ENCODE peak calls at places on chromosomes 12 and 14, in six cellular contexts. M is upper lobe of right lung, W is cardiac muscle cell, Z is heart left ventricle, J is OCI-LY7, B is left ventricle myocardium inferior. P is an unnamed sample.

GRCh38 chr12:8123124-8123888 is at the start of gene CLEC4A:
- DNase-seq in M (no peak), W (no peak), Z (no peak), J (no peak), B (no peak), P (no peak)

GRCh38 chr12:50772877-50773276 is 9.0 kb downstream of the ATF1 start:
- DNase-seq in M (no peak), W (no peak), Z (no peak), J (no peak), B (no peak), P (no peak)

GRCh38 chr12:102652645-102653313 is 172.4 kb upstream of the IGF1 start:
- DNase-seq in M (no peak), W (no peak), Z (no peak), J (no peak), B (no peak), P (no peak)

GRCh38 chr14:103207404-103208072 is 84.3 kb downstream of the TNFAIP2 start:
- DNase-seq in M (peak; percentile 73), W (no peak), Z (peak; percentile 36), J (no peak), B (peak; percentile 49), P (peak; percentile 67)

GRCh38 chr12:81209001-81209400 is 131.1 kb downstream of the ACSS3 start:
- DNase-seq in M (no peak), W (peak; percentile 22), Z (no peak), J (no peak), B (no peak), P (no peak)

GRCh38 chr14:99660794-99661193 is 15.9 kb downstream of the HHIPL1 start:
- DNase-seq in M (no peak), W (no peak), Z (no peak), J (no peak), B (no peak), P (no peak)

GRCh38 chr12:3168775-3169221 is 91.6 kb downstream of the TSPAN9 start:
- DNase-seq in M (no peak), W (peak; percentile 84), Z (no peak), J (no peak), B (no peak), P (peak; percentile 42)

GRCh38 chr14:99902925-99903324 is 109.7 kb downstream of the EML1 start:
- DNase-seq in M (no peak), W (no peak), Z (no peak), J (peak; percentile 2), B (no peak), P (no peak)

GRCh38 chr12:125332900-125333299 is 267.7 kb downstream of the AACS start:
- DNase-seq in M (no peak), W (no peak), Z (no peak), J (no peak), B (no peak), P (no peak)

GRCh38 chr14:67675219-67675582 is 769 bp upstream of the VTI1B start:
- DNase-seq in M (no peak), W (no peak), Z (no peak), J (no peak), B (no peak), P (no peak)

GRCh38 chr12:9634177-9634803 is 26.6 kb upstream of the KLRB1 start:
- DNase-seq in M (no peak), W (peak; percentile 66), Z (peak; percentile 63), J (peak; percentile 83), B (no peak), P (no peak)

GRCh38 chr14:94623856-94624499 is 11.8 kb downstream of the SERPINA3 start:
- DNase-seq in M (no peak), W (no peak), Z (no peak), J (no peak), B (no peak), P (no peak)

GRCh38 chr14:96054661-96055060 is 15.5 kb downstream of the C14orf132 start:
- DNase-seq in M (no peak), W (no peak), Z (no peak), J (no peak), B (no peak), P (no peak)

GRCh38 chr12:111246477-111247011 is 122.4 kb downstream of the PHETA1 start:
- DNase-seq in M (no peak), W (no peak), Z (no peak), J (no peak), B (no peak), P (no peak)

GRCh38 chr12:10668526-10668925 is 5.3 kb downstream of the STYK1 start:
- DNase-seq in M (no peak), W (no peak), Z (no peak), J (no peak), B (no peak), P (no peak)

GRCh38 chr14:24576178-24576577 is at the start of gene CTSG:
- DNase-seq in M (no peak), W (no peak), Z (no peak), J (no peak), B (no peak), P (no peak)

GRCh38 chr12:124053855-124054254 is 80.8 kb downstream of the ZNF664 start:
- DNase-seq in M (no peak), W (peak; percentile 89), Z (peak; percentile 50), J (peak; percentile 6), B (peak; percentile 41), P (peak; percentile 24)

GRCh38 chr12:50132505-50133135 is 20.6 kb downstream of the COX14 start:
- DNase-seq in M (no peak), W (peak; percentile 71), Z (no peak), J (peak; percentile 69), B (no peak), P (no peak)

GRCh38 chr12:48977290-48978281 is 536 bp upstream of the WNT1 start:
- DNase-seq in M (peak; percentile 87), W (no peak), Z (peak; percentile 69), J (peak; percentile 78), B (no peak), P (peak; percentile 75)

GRCh38 chr14:61322799-61323290 is 1.5 kb downstream of the PRKCH start:
- DNase-seq in M (no peak), W (no peak), Z (no peak), J (no peak), B (no peak), P (no peak)

GRCh38 chr14:79162833-79163232 is 992.7 kb downstream of the NRXN3 start:
- DNase-seq in M (no peak), W (no peak), Z (no peak), J (no peak), B (no peak), P (no peak)

GRCh38 chr12:108720757-108721514 is 10.4 kb downstream of the CORO1C start:
- DNase-seq in M (no peak), W (no peak), Z (no peak), J (no peak), B (no peak), P (no peak)

GRCh38 chr14:61864329-61864898 is 102.2 kb downstream of the SNAPC1 start:
- DNase-seq in M (no peak), W (no peak), Z (no peak), J (no peak), B (no peak), P (no peak)

GRCh38 chr14:69850086-69850735 is 29.0 kb upstream of the SMOC1 start:
- DNase-seq in M (no peak), W (no peak), Z (no peak), J (no peak), B (no peak), P (peak; percentile 66)

GRCh38 chr14:93184391-93185332 is at the start of the genes LYSET and MOAP1:
- DNase-seq in M (peak; percentile 95), W (peak; percentile 88), Z (peak; percentile 91), J (peak; percentile 93), B (peak; percentile 87), P (peak; percentile 88)
- TF ChIP-seq CTCF in M (peak; percentile 37), W (peak; percentile 9), Z (no peak), J (peak; percentile 64), B (peak; percentile 45), P (no peak)

DNA sequence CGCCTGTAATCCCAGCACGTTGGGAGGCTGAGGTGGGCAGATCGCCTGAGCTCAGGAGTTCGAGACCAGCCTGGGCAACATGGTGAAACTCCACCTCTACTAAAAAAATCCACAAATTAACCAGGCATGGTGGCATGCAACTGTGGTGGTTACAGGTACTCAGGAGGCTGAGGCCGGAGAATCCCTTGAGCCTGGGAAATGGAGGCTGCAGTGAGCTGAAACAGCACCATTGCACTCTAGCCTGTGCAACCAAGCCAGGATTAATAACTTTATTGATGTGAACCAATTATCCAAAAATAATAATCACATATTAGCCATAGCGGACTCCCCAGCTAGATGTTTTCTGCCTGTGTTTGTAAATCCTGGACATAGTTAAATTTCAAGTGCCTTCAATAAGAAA is 1.8 kb upstream of the NUDT4 start:
- DNase-seq in M (no peak), W (no peak), Z (no peak), J (no peak), B (no peak), P (no peak)
- H3K4me3 ChIP-seq in M (peak overlapping the region; percentile 96), W (peak overlapping the region; percentile 86), Z (no peak overlapping the region), J (no peak overlapping the region), B (peak overlapping the region; percentile 84), P (peak overlapping the region; percentile 78)

GRCh38 chr12:14770495-14771313 is 32.6 kb downstream of the WBP11 start:
- DNase-seq in M (peak; percentile 91), W (peak; percentile 95), Z (peak; percentile 95), J (peak; percentile 92), B (peak; percentile 89), P (peak; percentile 89)
- H3K4me1 ChIP-seq in M (peaks cover 13% of the 10 kb centered on the region), W (peaks cover 5% of the 10 kb centered on the region), Z (peaks cover 10% of the 10 kb centered on the region), J (peaks cover 54% of the 10 kb centered on the region), B (peaks cover 61% of the 10 kb centered on the region), P (peaks cover 16% of the 10 kb centered on the region)

GRCh38 chr14:45651906-45652305 is 398.9 kb upstream of the MIS18BP1 start:
- DNase-seq in M (no peak), W (no peak), Z (no peak), J (no peak), B (no peak), P (no peak)

GRCh38 chr14:45649051-45649450 is 396.0 kb upstream of the MIS18BP1 start:
- DNase-seq in M (no peak), W (no peak), Z (no peak), J (no peak), B (no peak), P (no peak)

GRCh38 chr14:45650754-45651153 is 397.8 kb upstream of the MIS18BP1 start:
- DNase-seq in M (no peak), W (no peak), Z (no peak), J (no peak), B (no peak), P (no peak)
- TF ChIP-seq CTCF in M (no peak), W (no peak), Z (no peak), J (peak; percentile 70), B (no peak), P (no peak)

DNA sequence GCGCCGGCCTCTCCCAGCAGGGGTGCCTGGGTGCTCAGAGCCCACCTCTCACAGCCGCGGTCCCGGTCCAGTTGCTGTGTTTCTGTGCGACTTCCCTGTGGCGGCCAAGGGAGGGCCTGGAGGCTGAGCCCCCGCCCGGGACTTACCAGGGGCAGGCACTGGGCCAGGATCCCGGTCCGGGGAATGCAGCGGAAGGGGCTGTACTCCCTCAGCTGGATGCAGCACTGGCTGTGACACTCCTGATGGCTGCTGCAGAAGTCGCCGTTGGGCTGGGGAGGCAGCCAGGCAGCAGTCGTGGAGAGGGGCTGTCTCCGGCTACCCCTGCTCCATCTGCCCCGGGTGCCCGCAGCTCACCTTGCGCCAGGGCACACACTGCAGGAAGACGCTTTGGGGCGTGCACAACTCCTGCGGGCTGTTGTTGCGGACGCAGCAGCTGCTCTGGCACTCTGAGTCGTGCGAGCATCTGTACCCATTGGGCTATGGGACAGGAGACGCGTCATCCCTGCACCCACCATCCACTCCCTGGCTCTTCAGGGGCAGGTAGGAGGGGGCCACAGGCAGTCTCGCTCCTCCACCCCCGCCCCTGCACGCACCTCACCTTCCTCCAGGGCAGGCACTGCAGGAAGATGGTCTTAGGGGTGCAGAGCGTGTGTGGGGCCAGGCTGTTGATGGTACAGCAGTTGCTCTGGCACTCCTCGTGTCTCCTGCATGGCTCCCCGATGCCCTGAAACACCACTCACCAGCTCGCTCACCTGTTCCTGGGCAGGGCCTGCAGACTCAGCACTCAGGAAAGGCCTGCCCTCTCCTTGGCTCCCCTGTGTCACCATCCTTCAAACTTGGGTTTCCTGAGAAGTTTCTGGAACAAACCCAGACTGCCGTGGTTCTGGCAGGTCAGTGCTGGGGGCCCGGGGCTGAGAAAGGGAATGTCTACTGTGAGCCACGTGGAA is 6.0 kb downstream of the LRCOL1 start:
- DNase-seq in M (no peak), W (peak; percentile 20), Z (peak; percentile 74), J (no peak), B (peak; percentile 64), P (peak; percentile 71)
- H3K4me3 ChIP-seq in M (peak overlapping the region; percentile 48), W (no peak overlapping the region), Z (peak overlapping the region; percentile 39), J (no peak overlapping the region), B (peak overlapping the region; percentile 66), P (peak overlapping the region; percentile 56)